ENCODE peak calls at places on chromosomes 4 and X, in seven cellular contexts. One of them, this sample, is unnamed.

GRCh38 chr4:16591867-16592266 is 306.6 kb downstream of the LDB2 start:
- DNase-seq in lower lobe of right lung: no peak
- DNase-seq in endothelial cell: no peak
- DNase-seq in ascending aorta: no peak
- DNase-seq in ovary: peak
- DNase-seq in neural progenitor cell: peak
- DNase-seq in fibroblast of mammary gland: peak
- DNase-seq in this sample: no peak

GRCh38 chrX:34332336-34332735 is 200.2 kb upstream of the FAM47A start:
- DNase-seq in lower lobe of right lung: no peak
- DNase-seq in endothelial cell: no peak
- DNase-seq in ascending aorta: no peak
- DNase-seq in ovary: no peak
- DNase-seq in neural progenitor cell: peak
- DNase-seq in fibroblast of mammary gland: no peak
- DNase-seq in this sample: no peak

GRCh38 chr4:158610790-158611189 is 60.9 kb downstream of the C4orf46 start:
- DNase-seq in lower lobe of right lung: no peak
- DNase-seq in endothelial cell: no peak
- DNase-seq in ascending aorta: no peak
- DNase-seq in ovary: no peak
- DNase-seq in neural progenitor cell: no peak
- DNase-seq in fibroblast of mammary gland: no peak
- DNase-seq in this sample: peak

GRCh38 chr4:2948895-2949781 is 14.1 kb downstream of the NOP14 start:
- DNase-seq in lower lobe of right lung: no peak
- DNase-seq in endothelial cell: peak
- DNase-seq in ascending aorta: no peak
- DNase-seq in ovary: no peak
- DNase-seq in neural progenitor cell: no peak
- DNase-seq in fibroblast of mammary gland: peak
- DNase-seq in this sample: no peak

GRCh38 chrX:150049647-150050046 is 111.4 kb upstream of the EOLA2 start:
- DNase-seq in lower lobe of right lung: no peak
- DNase-seq in endothelial cell: no peak
- DNase-seq in ascending aorta: no peak
- DNase-seq in ovary: no peak
- DNase-seq in neural progenitor cell: no peak
- DNase-seq in fibroblast of mammary gland: no peak
- DNase-seq in this sample: no peak

GRCh38 chr4:87268401-87268800 is 48.0 kb upstream of the KLHL8 start:
- DNase-seq in lower lobe of right lung: no peak
- DNase-seq in endothelial cell: no peak
- DNase-seq in ascending aorta: no peak
- DNase-seq in ovary: no peak
- DNase-seq in neural progenitor cell: no peak
- DNase-seq in fibroblast of mammary gland: no peak
- DNase-seq in this sample: no peak

GRCh38 chr4:128908735-128909134 is 99.2 kb downstream of the JADE1 start:
- DNase-seq in lower lobe of right lung: no peak
- DNase-seq in endothelial cell: no peak
- DNase-seq in ascending aorta: no peak
- DNase-seq in ovary: no peak
- DNase-seq in neural progenitor cell: no peak
- DNase-seq in fibroblast of mammary gland: peak
- DNase-seq in this sample: no peak

GRCh38 chr4:153832720-153833287 is 43.9 kb upstream of the SFRP2 start:
- DNase-seq in lower lobe of right lung: no peak
- DNase-seq in endothelial cell: no peak
- DNase-seq in ascending aorta: no peak
- DNase-seq in ovary: no peak
- DNase-seq in neural progenitor cell: no peak
- DNase-seq in fibroblast of mammary gland: no peak
- DNase-seq in this sample: no peak

GRCh38 chrX:45056428-45057145 is 144.1 kb downstream of the DIPK2B start:
- DNase-seq in lower lobe of right lung: no peak
- DNase-seq in endothelial cell: no peak
- DNase-seq in ascending aorta: no peak
- DNase-seq in ovary: no peak
- DNase-seq in neural progenitor cell: no peak
- DNase-seq in fibroblast of mammary gland: peak
- DNase-seq in this sample: no peak

GRCh38 chrX:21974011-21974385 is 33.5 kb downstream of the SMS start:
- DNase-seq in lower lobe of right lung: no peak
- DNase-seq in endothelial cell: no peak
- DNase-seq in ascending aorta: no peak
- DNase-seq in ovary: no peak
- DNase-seq in neural progenitor cell: no peak
- DNase-seq in fibroblast of mammary gland: no peak
- DNase-seq in this sample: no peak

GRCh38 chr4:41814565-41814964 is 66.0 kb upstream of the PHOX2B start:
- DNase-seq in lower lobe of right lung: no peak
- DNase-seq in endothelial cell: peak
- DNase-seq in ascending aorta: no peak
- DNase-seq in ovary: no peak
- DNase-seq in neural progenitor cell: peak
- DNase-seq in fibroblast of mammary gland: no peak
- DNase-seq in this sample: peak

GRCh38 chr4:147814334-147814733 is 82.4 kb downstream of the ARHGAP10 start:
- DNase-seq in lower lobe of right lung: no peak
- DNase-seq in endothelial cell: no peak
- DNase-seq in ascending aorta: no peak
- DNase-seq in ovary: no peak
- DNase-seq in neural progenitor cell: no peak
- DNase-seq in fibroblast of mammary gland: no peak
- DNase-seq in this sample: no peak

GRCh38 chr4:4361883-4362282 is 25.0 kb upstream of the NSG1 start:
- DNase-seq in lower lobe of right lung: no peak
- DNase-seq in endothelial cell: no peak
- DNase-seq in ascending aorta: no peak
- DNase-seq in ovary: no peak
- DNase-seq in neural progenitor cell: no peak
- DNase-seq in fibroblast of mammary gland: no peak
- DNase-seq in this sample: no peak

GRCh38 chr4:4362991-4363697 is 23.8 kb upstream of the NSG1 start:
- DNase-seq in lower lobe of right lung: no peak
- DNase-seq in endothelial cell: no peak
- DNase-seq in ascending aorta: no peak
- DNase-seq in ovary: no peak
- DNase-seq in neural progenitor cell: no peak
- DNase-seq in fibroblast of mammary gland: no peak
- DNase-seq in this sample: peak

GRCh38 chr4:4355302-4355701 is 31.6 kb upstream of the NSG1 start:
- DNase-seq in lower lobe of right lung: no peak
- DNase-seq in endothelial cell: no peak
- DNase-seq in ascending aorta: no peak
- DNase-seq in ovary: no peak
- DNase-seq in neural progenitor cell: no peak
- DNase-seq in fibroblast of mammary gland: no peak
- DNase-seq in this sample: no peak

GRCh38 chr4:4356106-4357041 is 30.5 kb upstream of the NSG1 start:
- DNase-seq in lower lobe of right lung: no peak
- DNase-seq in endothelial cell: no peak
- DNase-seq in ascending aorta: no peak
- DNase-seq in ovary: peak
- DNase-seq in neural progenitor cell: no peak
- DNase-seq in fibroblast of mammary gland: no peak
- DNase-seq in this sample: no peak

DNA sequence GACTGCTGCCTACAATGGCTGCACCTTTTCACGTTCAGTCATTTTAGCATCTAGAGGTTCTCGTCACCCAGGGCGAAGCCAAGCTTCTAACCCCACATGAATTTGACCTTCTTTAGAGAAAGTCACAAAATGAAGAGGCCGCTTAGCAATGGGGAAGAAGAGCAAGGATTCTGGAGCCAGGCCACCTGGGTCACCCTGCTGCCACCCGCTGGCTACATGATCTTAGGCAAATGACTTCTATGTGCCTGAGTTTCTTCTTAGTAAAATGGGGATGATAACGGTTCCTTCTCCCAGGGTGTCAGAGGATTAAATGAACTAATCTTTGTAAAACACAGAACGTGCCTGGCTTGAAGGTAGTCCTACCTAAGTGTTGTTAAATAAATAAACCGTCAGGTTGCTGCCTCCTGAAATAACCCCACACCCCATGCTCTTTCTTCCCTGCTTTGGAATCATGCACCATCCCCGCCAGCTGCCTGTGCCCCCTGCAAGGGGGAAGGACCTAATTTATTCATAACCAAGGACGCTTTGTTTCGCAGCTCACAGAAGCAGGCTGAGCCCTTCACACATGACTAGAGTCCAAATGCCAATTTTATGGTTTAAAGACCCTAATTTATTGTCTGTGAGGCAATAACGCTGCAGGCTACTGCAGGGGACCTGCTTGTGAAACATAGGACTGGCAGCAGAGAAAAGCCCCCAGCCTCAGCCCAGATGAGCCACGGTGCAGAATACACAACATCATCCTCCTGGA is 28.6 kb upstream of the NSG1 start:
- DNase-seq in lower lobe of right lung: no peak
- DNase-seq in endothelial cell: no peak
- DNase-seq in ascending aorta: no peak
- DNase-seq in ovary: no peak
- DNase-seq in neural progenitor cell: peak
- DNase-seq in fibroblast of mammary gland: no peak
- DNase-seq in this sample: no peak
- TF ChIP-seq CTCF in lower lobe of right lung: no peak
- TF ChIP-seq CTCF in endothelial cell: no peak
- TF ChIP-seq CTCF in ascending aorta: no peak
- TF ChIP-seq CTCF in ovary: no peak
- TF ChIP-seq CTCF in neural progenitor cell: no peak
- TF ChIP-seq CTCF in fibroblast of mammary gland: no peak
- TF ChIP-seq CTCF in this sample: no peak

DNA sequence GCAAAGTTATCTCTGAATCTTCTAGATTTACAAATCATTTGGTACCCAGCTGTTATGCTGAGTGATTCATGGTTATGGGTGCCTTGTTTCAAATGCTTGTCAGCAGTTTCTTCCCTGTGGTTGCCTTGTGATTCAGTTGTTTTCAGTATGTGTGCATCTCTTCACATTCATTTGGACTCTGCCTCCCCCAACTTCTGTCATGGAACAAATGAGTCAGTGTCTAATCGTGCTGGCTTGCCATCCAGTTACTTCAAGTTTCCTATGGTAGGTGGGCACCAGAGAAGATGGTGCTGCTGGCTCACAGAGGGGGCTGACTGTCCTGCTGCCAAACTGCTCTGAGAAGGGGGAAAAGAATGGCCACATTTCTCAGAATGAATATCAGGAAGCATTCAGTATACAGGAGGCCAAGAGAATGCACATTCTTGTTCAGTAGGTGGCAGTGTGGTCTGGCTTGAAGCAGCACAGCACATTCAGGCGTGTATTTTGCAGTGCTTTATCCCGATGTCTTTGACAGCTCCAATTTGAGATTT is 260.9 kb downstream of the GLUD2 start:
- DNase-seq in lower lobe of right lung: no peak
- DNase-seq in endothelial cell: peak
- DNase-seq in ascending aorta: no peak
- DNase-seq in ovary: no peak
- DNase-seq in neural progenitor cell: peak
- DNase-seq in fibroblast of mammary gland: peak
- DNase-seq in this sample: peak
- TF ChIP-seq CTCF in lower lobe of right lung: peak
- TF ChIP-seq CTCF in endothelial cell: no peak
- TF ChIP-seq CTCF in ascending aorta: peak
- TF ChIP-seq CTCF in ovary: no peak
- TF ChIP-seq CTCF in neural progenitor cell: peak
- TF ChIP-seq CTCF in fibroblast of mammary gland: peak
- TF ChIP-seq CTCF in this sample: peak

DNA sequence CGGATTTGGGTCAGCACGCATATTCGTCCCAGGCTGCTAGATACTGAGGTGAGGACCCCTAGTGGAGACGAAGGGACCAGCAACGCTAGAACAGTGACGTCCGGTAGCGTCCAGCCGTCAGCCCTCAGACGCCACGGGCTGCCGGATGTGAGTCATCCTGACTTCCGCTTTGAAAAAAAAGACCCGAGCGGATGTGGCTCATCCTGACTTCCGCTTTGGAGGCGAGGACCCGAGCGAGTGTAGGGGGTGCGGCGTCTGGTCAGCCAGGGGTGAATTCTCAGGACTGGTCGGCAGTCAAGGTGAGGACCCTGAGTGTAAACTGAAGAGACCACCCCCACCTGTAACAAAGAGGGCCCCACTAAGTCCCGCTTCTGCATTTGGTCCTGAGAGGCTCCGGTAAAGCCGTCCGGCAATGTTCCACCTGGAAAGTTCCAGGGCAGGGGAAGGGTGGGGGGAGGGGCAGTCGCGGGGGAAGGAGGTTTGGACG is at the start of gene MAGEB2:
- DNase-seq in lower lobe of right lung: no peak
- DNase-seq in endothelial cell: no peak
- DNase-seq in ascending aorta: no peak
- DNase-seq in ovary: no peak
- DNase-seq in neural progenitor cell: no peak
- DNase-seq in fibroblast of mammary gland: no peak
- DNase-seq in this sample: no peak
- TF ChIP-seq CTCF in lower lobe of right lung: no peak
- TF ChIP-seq CTCF in endothelial cell: no peak
- TF ChIP-seq CTCF in ascending aorta: no peak
- TF ChIP-seq CTCF in ovary: no peak
- TF ChIP-seq CTCF in neural progenitor cell: peak
- TF ChIP-seq CTCF in fibroblast of mammary gland: no peak
- TF ChIP-seq CTCF in this sample: no peak

DNA sequence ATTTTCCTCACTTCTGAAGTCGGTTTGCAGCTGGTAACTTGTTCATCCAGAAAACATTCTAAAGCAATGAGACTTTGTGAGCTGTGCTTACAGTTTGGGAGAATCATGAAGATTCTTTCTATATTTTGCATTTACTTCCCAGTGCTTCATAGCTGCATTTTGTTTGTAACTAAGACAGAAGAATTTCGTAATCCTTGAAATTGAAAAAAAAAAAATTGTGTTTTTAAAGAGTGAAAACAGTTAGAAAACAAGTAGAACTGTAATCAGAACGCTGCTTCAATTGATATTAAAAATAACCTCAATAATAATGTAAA is 392.4 kb downstream of the UNC5C start:
- DNase-seq in lower lobe of right lung: no peak
- DNase-seq in endothelial cell: no peak
- DNase-seq in ascending aorta: no peak
- DNase-seq in ovary: no peak
- DNase-seq in neural progenitor cell: no peak
- DNase-seq in fibroblast of mammary gland: no peak
- DNase-seq in this sample: no peak
- TF ChIP-seq CTCF in lower lobe of right lung: no peak
- TF ChIP-seq CTCF in endothelial cell: peak
- TF ChIP-seq CTCF in ascending aorta: peak
- TF ChIP-seq CTCF in ovary: no peak
- TF ChIP-seq CTCF in neural progenitor cell: no peak
- TF ChIP-seq CTCF in fibroblast of mammary gland: no peak
- TF ChIP-seq CTCF in this sample: no peak

This sample was measured in astrocyte of the spinal cord.